ENCODE peak calls at places on chromosomes 16 and 17, in seven cellular contexts. K is lung; O is CD4-positive, alpha-beta T cell; H is BE2C; G is BJ; V is GM10248; T is heart left ventricle. N is an unnamed sample.

GRCh38 chr16:23557779-23558330 is 328 bp downstream of the UBFD1 start:
- DNase-seq in O (no peak), V (no peak), H (no peak), G (no peak), T (peak; percentile 55), K (peak; percentile 31), N (peak; percentile 87)

GRCh38 chr16:87391324-87391949 is 699 bp upstream of the MAP1LC3B start:
- DNase-seq in T (peak; percentile 76), H (peak; percentile 61), O (no peak), K (peak; percentile 74), G (no peak), V (no peak), N (no peak)

GRCh38 chr17:27564463-27564862 is 66.5 kb upstream of the LGALS9 start:
- DNase-seq in T (no peak), G (no peak), O (no peak), K (no peak), H (no peak), V (no peak), N (no peak)

GRCh38 chr17:57675427-57675826 is 69.7 kb downstream of the CCDC182 start:
- DNase-seq in G (no peak), H (no peak), V (no peak), T (no peak), O (no peak), K (peak; percentile 14), N (peak; percentile 57)

GRCh38 chr17:14458724-14459123 is 157.8 kb downstream of the HS3ST3B1 start:
- DNase-seq in H (no peak), O (no peak), V (no peak), G (no peak), T (no peak), K (no peak), N (no peak)

GRCh38 chr16:69328854-69329316 is 1.5 kb downstream of the PDF start:
- DNase-seq in K (no peak), G (no peak), T (no peak), V (no peak), O (no peak), H (no peak), N (no peak)

GRCh38 chr17:35051183-35051578 is 12.3 kb downstream of the RFFL start:
- DNase-seq in K (no peak), O (peak; percentile 28), V (peak; percentile 52), G (no peak), H (no peak), T (no peak), N (no peak)

GRCh38 chr17:29341726-29342125 is 47.8 kb upstream of the NUFIP2 start:
- DNase-seq in T (no peak), K (no peak), O (no peak), H (no peak), G (peak; percentile 20), V (no peak), N (peak; percentile 42)

GRCh38 chr17:21287703-21288449 is 3.4 kb downstream of the MAP2K3 start:
- DNase-seq in K (peak; percentile 98), G (peak; percentile 76), V (peak; percentile 76), O (peak; percentile 88), H (no peak), T (peak; percentile 97), N (peak; percentile 95)

GRCh38 chr16:301235-301634 is 18.3 kb downstream of the PDIA2 start:
- DNase-seq in H (no peak), V (no peak), G (no peak), K (no peak), T (no peak), O (no peak), N (no peak)

GRCh38 chr17:35630530-35631148 is 43.5 kb downstream of the AP2B1 start:
- DNase-seq in K (no peak), O (no peak), V (no peak), G (peak; percentile 11), H (no peak), T (no peak), N (no peak)

GRCh38 chr17:50423553-50424159 is 2.4 kb upstream of the ACSF2 start:
- DNase-seq in T (peak; percentile 39), K (peak; percentile 60), H (peak; percentile 31), V (no peak), O (no peak), G (peak; percentile 44), N (no peak)

GRCh38 chr17:52035336-52035915 is 123.1 kb downstream of the CA10 start:
- DNase-seq in V (no peak), H (no peak), O (no peak), G (no peak), K (no peak), T (no peak), N (no peak)

GRCh38 chr17:80773243-80773991 is 218.2 kb upstream of the CHMP6 start:
- DNase-seq in K (no peak), G (no peak), V (no peak), O (no peak), T (peak; percentile 67), H (peak; percentile 73), N (no peak)

GRCh38 chr17:55167024-55167721 is 97.6 kb upstream of the HLF start:
- DNase-seq in H (no peak), V (no peak), O (no peak), G (no peak), K (no peak), T (no peak), N (no peak)

GRCh38 chr17:82917656-82918345 is 78.0 kb upstream of the ZNF750 start:
- DNase-seq in O (peak; percentile 12), G (no peak), V (no peak), H (peak; percentile 51), K (no peak), T (no peak), N (no peak)

GRCh38 chr16:49362230-49362629 is 11.4 kb upstream of the C16orf78 start:
- DNase-seq in T (no peak), K (no peak), G (no peak), H (no peak), O (no peak), V (no peak), N (no peak)

GRCh38 chr16:85316321-85316919 is 204.1 kb upstream of the CIBAR2 start:
- DNase-seq in V (peak; percentile 77), O (no peak), K (peak; percentile 55), T (peak; percentile 51), H (peak; percentile 86), G (no peak), N (no peak)

GRCh38 chr16:29974291-29975133 is 844 bp downstream of the TAOK2 start:
- DNase-seq in G (no peak), H (no peak), V (peak; percentile 41), O (no peak), K (no peak), T (peak; percentile 60), N (no peak)

GRCh38 chr16:70740919-70741778 is 55.3 kb upstream of the MTSS2 start:
- DNase-seq in K (no peak), O (no peak), V (no peak), H (no peak), T (peak; percentile 24), G (peak; percentile 68), N (no peak)

GRCh38 chr16:47392114-47392513 is 68.7 kb downstream of the ITFG1 start:
- DNase-seq in V (peak; percentile 31), H (no peak), O (no peak), T (no peak), G (no peak), K (no peak), N (no peak)

GRCh38 chr17:42438600-42439567 is 15.8 kb upstream of the CAVIN1 start:
- DNase-seq in O (peak; percentile 30), G (no peak), V (no peak), H (peak; percentile 43), K (no peak), T (no peak), N (no peak)

GRCh38 chr16:50284131-50284911 is 18.0 kb downstream of the ADCY7 start:
- DNase-seq in H (peak; percentile 87), K (peak; percentile 54), G (no peak), V (no peak), O (no peak), T (peak; percentile 60), N (no peak)

GRCh38 chr17:75830168-75831031 is 13.8 kb downstream of the UNC13D start:
- DNase-seq in K (no peak), O (no peak), G (no peak), V (peak; percentile 52), H (peak; percentile 56), T (no peak), N (no peak)
- TF ChIP-seq CTCF in K (no peak), O (peak; percentile 57), G (peak; percentile 57), V (peak; percentile 56), H (peak; percentile 62), T (peak; percentile 55), N (peak; percentile 53)

GRCh38 chr17:20284018-20284417 is 183.3 kb downstream of the LGALS9B start:
- DNase-seq in O (no peak), V (no peak), G (no peak), T (no peak), H (no peak), K (no peak), N (no peak)
- TF ChIP-seq CTCF in O (no peak), V (no peak), G (no peak), T (no peak), H (no peak), K (no peak), N (no peak)

GRCh38 chr17:41332239-41332638 is 16.7 kb upstream of the KRTAP17-1 start:
- DNase-seq in G (no peak), H (no peak), V (no peak), K (no peak), T (no peak), O (no peak), N (no peak)

GRCh38 chr17:41327411-41328120 is 12.1 kb upstream of the KRTAP17-1 start:
- DNase-seq in O (no peak), G (no peak), T (no peak), H (no peak), V (no peak), K (no peak), N (no peak)

GRCh38 chr17:41331606-41332005 is 16.1 kb upstream of the KRTAP17-1 start:
- DNase-seq in V (no peak), T (no peak), O (no peak), G (no peak), K (no peak), H (no peak), N (no peak)

GRCh38 chr17:41328207-41328606 is 12.7 kb upstream of the KRTAP17-1 start:
- DNase-seq in T (no peak), V (no peak), G (no peak), H (no peak), K (no peak), O (no peak), N (no peak)

DNA sequence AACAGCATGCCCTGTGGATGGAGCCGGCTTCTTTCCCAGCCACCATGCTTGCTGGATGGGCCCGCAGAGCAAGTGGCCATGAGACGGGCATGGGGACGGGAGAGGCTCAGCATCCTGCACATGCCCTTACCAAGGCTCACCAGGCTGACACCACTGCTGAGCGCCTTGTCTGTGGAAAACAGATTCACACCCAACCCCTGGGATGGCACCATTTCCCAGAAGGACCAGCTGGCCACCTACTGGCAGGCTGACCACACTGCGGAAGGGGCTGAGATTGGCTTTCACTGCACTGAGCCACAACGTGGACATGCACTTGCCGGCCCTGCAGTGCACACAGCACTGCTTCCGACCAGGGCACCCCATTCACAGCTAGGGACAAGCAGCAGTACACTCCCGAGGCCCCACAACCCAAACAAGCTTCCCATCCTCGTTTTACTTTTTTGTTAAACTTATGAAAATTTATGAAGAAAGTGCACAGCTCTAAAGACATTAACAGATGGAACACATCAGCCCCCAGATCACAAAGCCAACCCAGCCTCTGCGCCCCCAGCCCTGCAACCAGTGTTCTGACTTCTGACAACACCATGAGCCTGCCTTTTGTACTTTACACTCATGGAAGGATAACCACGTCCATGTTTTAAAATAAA is 13.9 kb upstream of the KRTAP17-1 start:
- DNase-seq in T (peak; percentile 44), H (peak; percentile 63), V (no peak), O (no peak), K (peak; percentile 50), G (no peak), N (no peak)
- TF ChIP-seq CTCF in T (peak; percentile 45), H (peak; percentile 75), V (peak; percentile 49), O (peak; percentile 23), K (peak; percentile 48), G (peak; percentile 92), N (peak; percentile 79)

GRCh38 chr16:31474173-31474714 is 2.3 kb downstream of the TGFB1I1 start:
- DNase-seq in G (peak; percentile 63), O (no peak), K (no peak), T (no peak), H (no peak), V (no peak), N (no peak)
- TF ChIP-seq CTCF in G (peak; percentile 21), O (no peak), K (no peak), T (no peak), H (no peak), V (no peak), N (no peak)